ENCODE peak calls at places on chromosomes 3 and 15, in ten cellular contexts. One of them, this sample, is unnamed.

GRCh38 chr3:143718463-143718862 is 129.8 kb downstream of the SLC9A9 start:
- DNase-seq in fibroblast of the conjunctiva: no peak
- DNase-seq in SK-MEL-5: no peak
- DNase-seq in GM12865: no peak
- DNase-seq in fibroblast of lung: no peak
- DNase-seq in Right ventricle myocardium superior: no peak
- DNase-seq in nucleus accumbens: peak
- DNase-seq in erythroblast: no peak
- DNase-seq in testis: no peak
- DNase-seq in stromal cell of bone marrow: no peak
- DNase-seq in this sample: no peak

GRCh38 chr3:120160050-120160449 is 65.8 kb upstream of the GSK3B start:
- DNase-seq in fibroblast of the conjunctiva: peak
- DNase-seq in SK-MEL-5: peak
- DNase-seq in GM12865: no peak
- DNase-seq in fibroblast of lung: peak
- DNase-seq in Right ventricle myocardium superior: peak
- DNase-seq in nucleus accumbens: no peak
- DNase-seq in erythroblast: peak
- DNase-seq in testis: peak
- DNase-seq in stromal cell of bone marrow: peak
- DNase-seq in this sample: peak

GRCh38 chr3:131535131-131535530 is 32.4 kb upstream of the MRPL3 start:
- DNase-seq in fibroblast of the conjunctiva: no peak
- DNase-seq in SK-MEL-5: no peak
- DNase-seq in GM12865: no peak
- DNase-seq in fibroblast of lung: peak
- DNase-seq in Right ventricle myocardium superior: no peak
- DNase-seq in nucleus accumbens: no peak
- DNase-seq in erythroblast: no peak
- DNase-seq in testis: no peak
- DNase-seq in stromal cell of bone marrow: peak
- DNase-seq in this sample: no peak

GRCh38 chr3:81395739-81396138 is 365.7 kb downstream of the GBE1 start:
- DNase-seq in fibroblast of the conjunctiva: no peak
- DNase-seq in SK-MEL-5: no peak
- DNase-seq in GM12865: peak
- DNase-seq in fibroblast of lung: no peak
- DNase-seq in Right ventricle myocardium superior: no peak
- DNase-seq in nucleus accumbens: no peak
- DNase-seq in erythroblast: no peak
- DNase-seq in testis: no peak
- DNase-seq in stromal cell of bone marrow: no peak
- DNase-seq in this sample: no peak

GRCh38 chr3:127768346-127769008 is 53.8 kb downstream of the MGLL start:
- DNase-seq in fibroblast of the conjunctiva: peak
- DNase-seq in SK-MEL-5: no peak
- DNase-seq in GM12865: peak
- DNase-seq in fibroblast of lung: peak
- DNase-seq in Right ventricle myocardium superior: no peak
- DNase-seq in nucleus accumbens: no peak
- DNase-seq in erythroblast: no peak
- DNase-seq in testis: no peak
- DNase-seq in stromal cell of bone marrow: peak
- DNase-seq in this sample: peak

GRCh38 chr3:16600771-16601538 is 4.3 kb downstream of the DAZL start:
- DNase-seq in fibroblast of the conjunctiva: peak
- DNase-seq in SK-MEL-5: peak
- DNase-seq in GM12865: peak
- DNase-seq in fibroblast of lung: peak
- DNase-seq in Right ventricle myocardium superior: peak
- DNase-seq in nucleus accumbens: peak
- DNase-seq in erythroblast: peak
- DNase-seq in testis: peak
- DNase-seq in stromal cell of bone marrow: peak
- DNase-seq in this sample: peak

GRCh38 chr3:117059054-117059989 is 349.7 kb downstream of the TUSC7 start:
- DNase-seq in fibroblast of the conjunctiva: no peak
- DNase-seq in SK-MEL-5: peak
- DNase-seq in GM12865: peak
- DNase-seq in fibroblast of lung: peak
- DNase-seq in Right ventricle myocardium superior: no peak
- DNase-seq in nucleus accumbens: no peak
- DNase-seq in erythroblast: peak
- DNase-seq in testis: no peak
- DNase-seq in stromal cell of bone marrow: no peak
- DNase-seq in this sample: no peak

GRCh38 chr3:123552095-123552714 is 32.6 kb downstream of the HACD2 start:
- DNase-seq in fibroblast of the conjunctiva: no peak
- DNase-seq in SK-MEL-5: peak
- DNase-seq in GM12865: peak
- DNase-seq in fibroblast of lung: peak
- DNase-seq in Right ventricle myocardium superior: no peak
- DNase-seq in nucleus accumbens: no peak
- DNase-seq in erythroblast: no peak
- DNase-seq in testis: no peak
- DNase-seq in stromal cell of bone marrow: no peak
- DNase-seq in this sample: no peak

GRCh38 chr3:176953106-176954080 is 243.9 kb downstream of the TBL1XR1 start:
- DNase-seq in fibroblast of the conjunctiva: peak
- DNase-seq in SK-MEL-5: no peak
- DNase-seq in GM12865: no peak
- DNase-seq in fibroblast of lung: peak
- DNase-seq in Right ventricle myocardium superior: peak
- DNase-seq in nucleus accumbens: no peak
- DNase-seq in erythroblast: no peak
- DNase-seq in testis: peak
- DNase-seq in stromal cell of bone marrow: peak
- DNase-seq in this sample: no peak

GRCh38 chr15:59792359-59792758 is 103.2 kb upstream of the BNIP2 start:
- DNase-seq in fibroblast of the conjunctiva: no peak
- DNase-seq in SK-MEL-5: no peak
- DNase-seq in GM12865: no peak
- DNase-seq in fibroblast of lung: no peak
- DNase-seq in Right ventricle myocardium superior: no peak
- DNase-seq in nucleus accumbens: no peak
- DNase-seq in erythroblast: no peak
- DNase-seq in testis: no peak
- DNase-seq in stromal cell of bone marrow: no peak
- DNase-seq in this sample: no peak

GRCh38 chr3:24365168-24365567 is 129.5 kb downstream of the THRB start:
- DNase-seq in fibroblast of the conjunctiva: peak
- DNase-seq in SK-MEL-5: peak
- DNase-seq in GM12865: no peak
- DNase-seq in fibroblast of lung: peak
- DNase-seq in Right ventricle myocardium superior: peak
- DNase-seq in nucleus accumbens: no peak
- DNase-seq in erythroblast: no peak
- DNase-seq in testis: no peak
- DNase-seq in stromal cell of bone marrow: peak
- DNase-seq in this sample: peak

GRCh38 chr15:70341566-70341965 is 243.8 kb upstream of the TLE3 start:
- DNase-seq in fibroblast of the conjunctiva: no peak
- DNase-seq in SK-MEL-5: no peak
- DNase-seq in GM12865: no peak
- DNase-seq in fibroblast of lung: no peak
- DNase-seq in Right ventricle myocardium superior: no peak
- DNase-seq in nucleus accumbens: no peak
- DNase-seq in erythroblast: no peak
- DNase-seq in testis: no peak
- DNase-seq in stromal cell of bone marrow: no peak
- DNase-seq in this sample: no peak